ENCODE peak calls at places on chromosomes 2 and 18, in eight cellular contexts. I is stimulated activated naive CD4-positive, alpha-beta T cell; G is nephron progenitor cell; M is SIG-M5; K is HCT116; Q is activated CD4-positive, alpha-beta T cell treated with anti-CD3 and anti-CD28 coated beads for 48 hours; A is NCI-H774; O is fibroblast of the aortic adventitia. U is an unnamed sample.

GRCh38 chr18:50424877-50425690 is 50.2 kb downstream of the SKA1 start:
- DNase-seq in I (no peak), G (no peak), M (no peak), K (no peak), Q (no peak), A (no peak), O (peak), U (no peak)

GRCh38 chr2:163347982-163348842 is 387.6 kb downstream of the FIGN start:
- DNase-seq in I (no peak), G (peak), M (no peak), K (peak), Q (peak), A (no peak), O (peak), U (no peak)

GRCh38 chr2:172643142-172643541 is 87.3 kb downstream of the PDK1 start:
- DNase-seq in I (no peak), G (no peak), M (no peak), K (peak), Q (peak), A (no peak), O (no peak), U (no peak)

GRCh38 chr2:10541081-10541480 is 93.0 kb upstream of the ODC1 start:
- DNase-seq in I (no peak), G (no peak), M (no peak), K (no peak), Q (no peak), A (no peak), O (peak), U (no peak)

GRCh38 chr18:26432651-26433424 is 115.5 kb downstream of the KCTD1 start:
- DNase-seq in I (no peak), G (no peak), M (no peak), K (no peak), Q (no peak), A (no peak), O (no peak), U (no peak)

GRCh38 chr2:100972452-100972851 is 29.6 kb upstream of the RPL31 start:
- DNase-seq in I (no peak), G (no peak), M (no peak), K (no peak), Q (no peak), A (no peak), O (no peak), U (no peak)

GRCh38 chr2:189393440-189394111 is 47.7 kb upstream of the WDR75 start:
- DNase-seq in I (no peak), G (no peak), M (no peak), K (peak), Q (no peak), A (no peak), O (peak), U (no peak)

GRCh38 chr2:26670171-26670570 is 22.4 kb upstream of the KCNK3 start:
- DNase-seq in I (no peak), G (no peak), M (no peak), K (no peak), Q (no peak), A (no peak), O (peak), U (no peak)

GRCh38 chr2:17227856-17228255 is 290.4 kb downstream of the RAD51AP2 start:
- DNase-seq in I (no peak), G (no peak), M (no peak), K (no peak), Q (no peak), A (no peak), O (no peak), U (no peak)

GRCh38 chr2:159131882-159132281 is 154.6 kb downstream of the WDSUB1 start:
- DNase-seq in I (no peak), G (no peak), M (no peak), K (peak), Q (no peak), A (no peak), O (peak), U (no peak)

GRCh38 chr2:32491346-32491745 is 134.5 kb downstream of the BIRC6 start:
- DNase-seq in I (no peak), G (no peak), M (no peak), K (no peak), Q (no peak), A (no peak), O (no peak), U (no peak)

GRCh38 chr2:206721216-206721920 is 3.2 kb upstream of the DYTN start:
- DNase-seq in I (no peak), G (no peak), M (no peak), K (no peak), Q (no peak), A (no peak), O (no peak), U (peak)

GRCh38 chr18:76662621-76663020 is 159.7 kb upstream of the ZNF236 start:
- DNase-seq in I (no peak), G (no peak), M (no peak), K (no peak), Q (no peak), A (no peak), O (no peak), U (no peak)

GRCh38 chr18:63775166-63775730 is at the start of gene SERPINB7:
- DNase-seq in I (no peak), G (no peak), M (no peak), K (peak), Q (no peak), A (no peak), O (peak), U (no peak)

GRCh38 chr2:8030694-8031303 is 651.1 kb upstream of the ID2 start:
- DNase-seq in I (no peak), G (no peak), M (no peak), K (no peak), Q (peak), A (no peak), O (peak), U (peak)

GRCh38 chr2:230512955-230513748 is 97.2 kb downstream of the SP100 start:
- DNase-seq in I (no peak), G (no peak), M (no peak), K (no peak), Q (no peak), A (no peak), O (no peak), U (no peak)

GRCh38 chr2:10075101-10075500 is 5.1 kb downstream of the CYS1 start:
- DNase-seq in I (no peak), G (no peak), M (no peak), K (no peak), Q (no peak), A (no peak), O (no peak), U (no peak)

GRCh38 chr2:161312996-161313395 is 4.8 kb downstream of the PSMD14 start:
- DNase-seq in I (no peak), G (no peak), M (no peak), K (no peak), Q (no peak), A (no peak), O (no peak), U (no peak)

GRCh38 chr2:72131916-72132841 is 15.5 kb downstream of the CYP26B1 start:
- DNase-seq in I (no peak), G (no peak), M (no peak), K (no peak), Q (peak), A (no peak), O (no peak), U (no peak)

GRCh38 chr2:28449489-28450395 is 46.1 kb upstream of the PLB1 start:
- DNase-seq in I (no peak), G (no peak), M (no peak), K (peak), Q (peak), A (no peak), O (peak), U (no peak)

GRCh38 chr2:101807242-101807641 is 109.7 kb downstream of the MAP4K4 start:
- DNase-seq in I (no peak), G (no peak), M (no peak), K (no peak), Q (no peak), A (no peak), O (no peak), U (no peak)

GRCh38 chr2:48532824-48533223 is 2.9 kb downstream of the STON1 start:
- DNase-seq in I (no peak), G (no peak), M (no peak), K (no peak), Q (no peak), A (no peak), O (no peak), U (no peak)

GRCh38 chr2:144550916-144551315 is 31.0 kb upstream of the ZEB2 start:
- DNase-seq in I (no peak), G (no peak), M (no peak), K (no peak), Q (no peak), A (no peak), O (no peak), U (no peak)

GRCh38 chr18:2303517-2304238 is 267.6 kb downstream of the METTL4 start:
- DNase-seq in I (no peak), G (no peak), M (no peak), K (no peak), Q (no peak), A (no peak), O (peak), U (no peak)

GRCh38 chr2:46770622-46771021 is 145.0 kb downstream of the MCFD2 start:
- DNase-seq in I (no peak), G (no peak), M (no peak), K (no peak), Q (no peak), A (no peak), O (peak), U (no peak)

GRCh38 chr2:96685285-96685591 is 42.7 kb downstream of the FER1L5 start:
- DNase-seq in I (no peak), G (no peak), M (no peak), K (no peak), Q (no peak), A (no peak), O (no peak), U (peak)

GRCh38 chr2:121015971-121016485 is 269.0 kb downstream of the TFCP2L1 start:
- DNase-seq in I (no peak), G (no peak), M (no peak), K (no peak), Q (no peak), A (no peak), O (no peak), U (no peak)

GRCh38 chr2:36561223-36561944 is 36.6 kb downstream of the FEZ2 start:
- DNase-seq in I (no peak), G (no peak), M (no peak), K (peak), Q (no peak), A (no peak), O (peak), U (no peak)